ENCODE peak calls at places on chromosomes 4 and X, in ten cellular contexts. K is breast epithelium, Z is AG10803, J is tibial nerve, L is heart left ventricle, B is HFF-Myc, U is fibroblast of pulmonary artery, D is astrocyte, G is colonic mucosa, P is tibial artery. F is an unnamed sample.

GRCh38 chrX:67619253-67619652 is 75.4 kb downstream of the AR start:
- DNase-seq in K (no peak), Z (peak), J (no peak), L (no peak), B (peak), U (peak), D (peak), G (no peak), P (no peak), F (no peak)

GRCh38 chr4:151276787-151277557 is at the start of gene PRSS48:
- DNase-seq in K (no peak), Z (peak), J (peak), L (peak), B (no peak), U (peak), D (peak), G (peak), P (peak), F (peak)

GRCh38 chrX:386239-386767 is 404 bp downstream of the PPP2R3B start:
- DNase-seq in K (no peak), Z (no peak), J (no peak), L (no peak), B (no peak), U (no peak), D (no peak), G (peak), P (no peak), F (peak)

GRCh38 chr4:84338367-84338766 is 160.7 kb downstream of the NKX6-1 start:
- DNase-seq in K (no peak), Z (no peak), J (no peak), L (no peak), B (no peak), U (no peak), D (no peak), G (no peak), P (no peak), F (no peak)

GRCh38 chrX:97401154-97401553 is 517.4 kb downstream of the RPA4 start:
- DNase-seq in K (no peak), Z (no peak), J (no peak), L (no peak), B (no peak), U (no peak), D (no peak), G (no peak), P (no peak), F (peak)

GRCh38 chr4:122243785-122244184 is 91.7 kb downstream of the BLTP1 start:
- DNase-seq in K (no peak), Z (no peak), J (no peak), L (no peak), B (no peak), U (no peak), D (no peak), G (no peak), P (no peak), F (no peak)

GRCh38 chrX:63513825-63514574 is 162.9 kb upstream of the SPIN4 start:
- DNase-seq in K (peak), Z (peak), J (peak), L (peak), B (peak), U (peak), D (peak), G (no peak), P (no peak), F (no peak)

GRCh38 chr4:163164591-163164990 is 2.1 kb downstream of the NAF1 start:
- DNase-seq in K (no peak), Z (peak), J (no peak), L (no peak), B (no peak), U (no peak), D (peak), G (no peak), P (no peak), F (no peak)

GRCh38 chr4:19961092-19961491 is 290.6 kb upstream of the SLIT2 start:
- DNase-seq in K (no peak), Z (peak), J (no peak), L (no peak), B (no peak), U (peak), D (peak), G (no peak), P (no peak), F (no peak)

GRCh38 chr4:176123710-176124407 is 58.2 kb downstream of the WDR17 start:
- DNase-seq in K (no peak), Z (peak), J (no peak), L (peak), B (peak), U (peak), D (peak), G (peak), P (no peak), F (peak)

GRCh38 chrX:70437921-70438665 is 6.5 kb upstream of the DLG3 start:
- DNase-seq in K (no peak), Z (no peak), J (no peak), L (no peak), B (no peak), U (peak), D (no peak), G (no peak), P (no peak), F (no peak)

GRCh38 chrX:22800806-22801205 is 199.0 kb upstream of the DDX53 start:
- DNase-seq in K (no peak), Z (peak), J (no peak), L (no peak), B (no peak), U (peak), D (peak), G (no peak), P (no peak), F (no peak)

GRCh38 chrX:153635788-153636668 is 11.0 kb upstream of the DUSP9 start:
- DNase-seq in K (no peak), Z (no peak), J (no peak), L (no peak), B (no peak), U (peak), D (no peak), G (no peak), P (no peak), F (no peak)

GRCh38 chr4:150462743-150463142 is 119.2 kb upstream of the MAB21L2 start:
- DNase-seq in K (no peak), Z (no peak), J (no peak), L (no peak), B (no peak), U (no peak), D (no peak), G (no peak), P (no peak), F (no peak)

GRCh38 chrX:46561931-46562721 is 11.4 kb upstream of the CHST7 start:
- DNase-seq in K (no peak), Z (no peak), J (no peak), L (no peak), B (no peak), U (no peak), D (no peak), G (peak), P (no peak), F (peak)

DNA sequence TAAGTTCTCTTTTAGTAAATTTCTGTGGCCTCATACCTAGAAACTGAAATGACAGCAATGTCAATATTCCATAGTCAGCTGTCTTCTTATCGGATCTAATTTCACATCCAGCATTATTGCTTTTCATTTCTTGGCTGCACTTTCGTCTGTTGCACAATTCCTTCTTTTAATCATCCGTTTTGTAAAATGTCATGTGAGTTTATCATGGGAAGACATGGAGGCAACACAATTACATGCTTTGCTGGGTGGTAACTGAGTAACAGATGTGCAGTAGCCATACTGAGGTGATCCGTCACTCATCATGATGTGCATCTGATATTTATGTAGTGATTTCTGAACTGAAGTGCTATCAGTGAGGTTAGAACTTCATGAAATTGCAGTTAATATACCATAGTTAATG is 68.3 kb upstream of the SLC7A11 start:
- DNase-seq in K (no peak), Z (peak), J (no peak), L (no peak), B (no peak), U (peak), D (peak), G (no peak), P (no peak), F (no peak)
- H3K4me3 ChIP-seq in K (no peak), Z (no peak), J (no peak), L (no peak), B (no peak), U (no peak), D (no peak), G (no peak), P (no peak), F (no peak)

GRCh38 chr4:139762715-139763114 is 97.1 kb downstream of the MGST2 start:
- DNase-seq in K (no peak), Z (no peak), J (no peak), L (peak), B (no peak), U (peak), D (no peak), G (no peak), P (no peak), F (no peak)

GRCh38 chr4:139763205-139763604 is 97.6 kb downstream of the MGST2 start:
- DNase-seq in K (no peak), Z (no peak), J (no peak), L (no peak), B (no peak), U (no peak), D (no peak), G (no peak), P (no peak), F (no peak)

GRCh38 chr4:139760558-139760957 is 94.9 kb downstream of the MGST2 start:
- DNase-seq in K (no peak), Z (no peak), J (no peak), L (no peak), B (no peak), U (no peak), D (no peak), G (no peak), P (no peak), F (no peak)

GRCh38 chr4:139763668-139764067 is 98.0 kb downstream of the MGST2 start:
- DNase-seq in K (no peak), Z (no peak), J (no peak), L (no peak), B (no peak), U (peak), D (no peak), G (no peak), P (no peak), F (no peak)

DNA sequence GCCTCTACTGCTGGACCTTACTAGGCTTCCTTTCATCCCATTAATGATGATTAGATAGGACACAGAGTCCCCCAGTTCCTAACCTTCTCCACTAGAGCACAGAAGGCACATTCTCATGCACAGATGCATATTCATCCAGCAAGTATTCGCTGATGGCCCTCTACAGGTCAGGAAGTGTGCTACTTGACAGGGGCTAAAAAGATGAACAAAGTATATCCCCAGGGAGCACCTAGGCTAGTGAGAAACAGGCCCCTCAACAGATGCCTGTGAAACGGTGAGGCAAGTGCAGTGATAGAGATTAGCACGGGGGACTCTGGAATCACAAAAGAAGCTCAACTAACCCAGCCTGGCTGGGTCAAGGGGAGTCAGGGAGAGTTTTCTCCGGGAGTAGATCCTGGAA is 95.8 kb downstream of the MGST2 start:
- DNase-seq in K (no peak), Z (peak), J (no peak), L (no peak), B (no peak), U (peak), D (peak), G (no peak), P (no peak), F (no peak)
- TF ChIP-seq CTCF in K (no peak), Z (peak), J (no peak), L (peak), B (peak), U (peak), D (peak), G (no peak), P (no peak), F (peak)

GRCh38 chrX:2711441-2711840 is 20.3 kb downstream of the CD99 start:
- DNase-seq in K (no peak), Z (no peak), J (no peak), L (no peak), B (no peak), U (no peak), D (no peak), G (no peak), P (no peak), F (no peak)

GRCh38 chrX:2710496-2710895 is 19.4 kb downstream of the CD99 start:
- DNase-seq in K (no peak), Z (no peak), J (no peak), L (no peak), B (no peak), U (no peak), D (no peak), G (no peak), P (no peak), F (no peak)

GRCh38 chrX:2708016-2708415 is 16.9 kb downstream of the CD99 start:
- DNase-seq in K (no peak), Z (no peak), J (no peak), L (no peak), B (no peak), U (no peak), D (no peak), G (no peak), P (no peak), F (no peak)

GRCh38 chrX:2708601-2709200 is 17.6 kb downstream of the CD99 start:
- DNase-seq in K (no peak), Z (no peak), J (no peak), L (no peak), B (no peak), U (no peak), D (no peak), G (no peak), P (no peak), F (no peak)

GRCh38 chrX:2710041-2710471 is 19.0 kb downstream of the CD99 start:
- DNase-seq in K (no peak), Z (peak), J (no peak), L (no peak), B (peak), U (peak), D (peak), G (no peak), P (no peak), F (no peak)
- H3K4me3 ChIP-seq in K (peak), Z (peak), J (no peak), L (no peak), B (peak), U (peak), D (peak), G (no peak), P (no peak), F (no peak)

GRCh38 chrX:120697053-120697452 is 67.2 kb upstream of the C1GALT1C1 start:
- DNase-seq in K (no peak), Z (no peak), J (no peak), L (no peak), B (no peak), U (no peak), D (no peak), G (no peak), P (no peak), F (peak)
- TF ChIP-seq CTCF in K (no peak), Z (no peak), J (no peak), L (no peak), B (no peak), U (no peak), D (no peak), G (no peak), P (no peak), F (no peak)

GRCh38 chr4:118249890-118250289 is 102.9 kb downstream of the PRSS12 start:
- DNase-seq in K (no peak), Z (no peak), J (no peak), L (no peak), B (no peak), U (no peak), D (no peak), G (no peak), P (no peak), F (no peak)
- H3K4me3 ChIP-seq in K (no peak), Z (no peak), J (no peak), L (no peak), B (no peak), U (no peak), D (no peak), G (no peak), P (no peak), F (no peak)

DNA sequence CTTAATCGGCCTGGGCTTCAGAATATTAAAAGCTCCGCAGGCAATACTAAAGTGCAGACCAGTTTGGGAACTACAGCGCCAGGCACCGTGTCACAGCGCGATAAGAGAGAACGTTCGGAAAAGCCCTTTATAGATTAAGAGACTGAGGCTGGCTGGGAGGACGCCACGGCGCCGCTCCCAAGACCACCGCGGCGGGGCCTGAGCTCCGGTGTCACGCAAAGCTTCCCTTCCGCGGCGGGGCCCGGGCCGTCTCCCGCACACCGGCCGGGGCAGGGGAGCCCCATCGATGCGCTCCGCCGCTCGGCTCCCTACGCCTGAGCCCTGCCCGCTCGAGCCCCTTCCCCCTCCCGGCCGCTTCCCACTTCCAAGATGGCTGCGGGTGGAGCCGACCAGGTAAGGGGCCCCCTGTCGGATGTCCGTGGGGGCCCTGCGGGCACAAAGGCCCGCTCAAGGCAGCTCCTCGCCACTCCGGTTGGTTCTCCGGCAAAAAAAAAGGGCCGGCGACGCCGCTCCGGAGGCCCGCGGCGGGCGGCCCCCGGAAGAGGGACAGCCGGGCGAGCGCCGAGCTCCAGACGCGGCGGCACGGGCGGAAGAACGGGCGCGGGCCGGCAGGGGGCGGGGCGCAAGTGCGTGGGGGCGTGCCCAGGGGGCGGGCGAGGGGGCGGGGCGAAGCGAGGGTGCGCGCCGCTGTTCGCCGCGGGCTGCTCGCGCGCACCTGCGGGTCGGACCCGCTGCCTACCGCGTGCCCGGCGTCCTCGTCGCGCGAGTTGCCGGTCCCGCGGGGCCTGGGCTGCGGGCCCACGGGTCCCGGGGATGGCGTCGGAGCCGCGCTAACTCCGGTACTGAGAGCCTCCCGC is at the start of gene TBC1D14:
- DNase-seq in K (peak), Z (peak), J (peak), L (peak), B (no peak), U (peak), D (peak), G (peak), P (peak), F (peak)
- TF ChIP-seq CTCF in K (peak), Z (no peak), J (peak), L (no peak), B (peak), U (no peak), D (no peak), G (no peak), P (no peak), F (peak)

GRCh38 chr4:142565771-142566170 is 280.3 kb downstream of the INPP4B start:
- DNase-seq in K (no peak), Z (no peak), J (no peak), L (no peak), B (no peak), U (no peak), D (no peak), G (no peak), P (no peak), F (peak)
- H3K4me3 ChIP-seq in K (peak), Z (no peak), J (no peak), L (no peak), B (no peak), U (no peak), D (no peak), G (peak), P (peak), F (no peak)

DNA sequence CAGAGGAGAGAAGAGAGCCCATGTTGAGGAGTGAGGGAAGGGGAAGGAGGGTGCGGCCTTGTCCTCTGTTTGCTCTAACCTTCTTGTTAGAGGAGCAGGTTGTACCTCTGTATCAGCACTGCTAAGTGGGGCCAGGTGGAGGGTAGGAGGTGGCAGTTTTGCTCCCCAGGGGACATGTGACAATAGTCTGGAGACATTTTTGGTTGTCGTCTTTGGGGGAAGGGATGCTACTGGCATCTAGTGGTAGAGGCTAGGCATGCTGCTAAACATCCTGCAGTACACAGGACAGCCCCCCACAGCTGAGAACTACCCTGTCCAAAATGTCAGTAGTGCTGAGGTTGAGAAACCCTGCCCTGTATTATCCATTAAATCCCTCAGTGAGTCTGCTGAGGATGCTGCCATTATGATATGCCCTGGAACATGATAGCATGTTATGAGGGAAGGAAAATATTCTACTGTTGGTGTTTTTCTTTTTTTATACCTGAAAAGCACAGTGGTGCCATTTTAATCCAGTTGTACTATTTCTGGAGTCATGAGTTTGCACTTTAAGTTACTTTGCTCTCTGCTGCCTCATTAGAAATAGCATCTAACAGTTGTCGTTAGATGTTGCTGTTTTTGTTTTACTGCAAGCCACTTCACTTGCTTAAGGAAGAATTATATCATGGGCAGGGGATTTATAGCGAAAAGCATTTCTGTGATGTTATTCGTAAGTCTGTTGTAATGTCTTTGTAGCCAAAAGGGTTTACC is 90.6 kb downstream of the LRP2BP start:
- DNase-seq in K (no peak), Z (no peak), J (no peak), L (no peak), B (peak), U (peak), D (no peak), G (no peak), P (no peak), F (peak)
- TF ChIP-seq CTCF in K (no peak), Z (peak), J (no peak), L (peak), B (peak), U (peak), D (peak), G (no peak), P (no peak), F (peak)